ENCODE peak calls at places on chromosomes 6 and 20, in four cellular contexts. One of them, this sample, is unnamed.

GRCh38 chr20:50980071-50980681 is 21.6 kb downstream of the MOCS3 start:
- DNase-seq in left colon: no peak
- DNase-seq in Right ventricle myocardium superior: no peak
- DNase-seq in progenitor cell of endocrine pancreas: no peak
- DNase-seq in this sample: peak; percentile 91

GRCh38 chr6:108736832-108737231 is 111.4 kb upstream of the ARMC2 start:
- DNase-seq in left colon: no peak
- DNase-seq in Right ventricle myocardium superior: no peak
- DNase-seq in progenitor cell of endocrine pancreas: no peak
- DNase-seq in this sample: peak; percentile 59

GRCh38 chr6:71929047-71929446 is 42.7 kb downstream of the RIMS1 start:
- DNase-seq in left colon: no peak
- DNase-seq in Right ventricle myocardium superior: no peak
- DNase-seq in progenitor cell of endocrine pancreas: no peak
- DNase-seq in this sample: no peak

GRCh38 chr6:153131037-153131981 is at the start of gene RGS17:
- DNase-seq in left colon: peak; percentile 23
- DNase-seq in Right ventricle myocardium superior: peak; percentile 67
- DNase-seq in progenitor cell of endocrine pancreas: peak; percentile 64
- DNase-seq in this sample: peak; percentile 60

GRCh38 chr6:47733879-47734558 is 35.6 kb downstream of the ADGRF4 start:
- DNase-seq in left colon: no peak
- DNase-seq in Right ventricle myocardium superior: no peak
- DNase-seq in progenitor cell of endocrine pancreas: no peak
- DNase-seq in this sample: peak; percentile 46

GRCh38 chr6:161748535-161749386 is 474.9 kb upstream of the AGPAT4 start:
- DNase-seq in left colon: peak; percentile 37
- DNase-seq in Right ventricle myocardium superior: peak; percentile 55
- DNase-seq in progenitor cell of endocrine pancreas: peak; percentile 62
- DNase-seq in this sample: no peak

GRCh38 chr6:72552938-72553337 is 68.9 kb upstream of the KCNQ5 start:
- DNase-seq in left colon: no peak
- DNase-seq in Right ventricle myocardium superior: no peak
- DNase-seq in progenitor cell of endocrine pancreas: no peak
- DNase-seq in this sample: no peak

GRCh38 chr6:53544050-53544499 is 826 bp downstream of the GCLC start:
- DNase-seq in left colon: no peak
- DNase-seq in Right ventricle myocardium superior: no peak
- DNase-seq in progenitor cell of endocrine pancreas: no peak
- DNase-seq in this sample: peak; percentile 56

GRCh38 chr6:11921017-11921438 is 91.1 kb upstream of the HIVEP1 start:
- DNase-seq in left colon: peak; percentile 44
- DNase-seq in Right ventricle myocardium superior: peak; percentile 67
- DNase-seq in progenitor cell of endocrine pancreas: no peak
- DNase-seq in this sample: peak; percentile 81

GRCh38 chr20:33014336-33015113 is 7.0 kb downstream of the BPIFB2 start:
- DNase-seq in left colon: no peak
- DNase-seq in Right ventricle myocardium superior: no peak
- DNase-seq in progenitor cell of endocrine pancreas: no peak
- DNase-seq in this sample: no peak

GRCh38 chr6:118939683-118940082 is 4.7 kb upstream of the MCM9 start:
- DNase-seq in left colon: no peak
- DNase-seq in Right ventricle myocardium superior: peak; percentile 45
- DNase-seq in progenitor cell of endocrine pancreas: no peak
- DNase-seq in this sample: no peak

GRCh38 chr6:47781732-47782131 is at the start of gene OPN5:
- DNase-seq in left colon: no peak
- DNase-seq in Right ventricle myocardium superior: no peak
- DNase-seq in progenitor cell of endocrine pancreas: no peak
- DNase-seq in this sample: no peak

GRCh38 chr6:35365599-35366596 is 23.5 kb downstream of the PPARD start:
- DNase-seq in left colon: no peak
- DNase-seq in Right ventricle myocardium superior: no peak
- DNase-seq in progenitor cell of endocrine pancreas: no peak
- DNase-seq in this sample: peak; percentile 10

GRCh38 chr6:43172127-43173007 is 1.3 kb downstream of the SRF start:
- DNase-seq in left colon: peak; percentile 68
- DNase-seq in Right ventricle myocardium superior: no peak
- DNase-seq in progenitor cell of endocrine pancreas: peak; percentile 42
- DNase-seq in this sample: no peak

GRCh38 chr6:32665621-32666140 is 776 bp downstream of the HLA-DQB1 start:
- DNase-seq in left colon: no peak
- DNase-seq in Right ventricle myocardium superior: no peak
- DNase-seq in progenitor cell of endocrine pancreas: no peak
- DNase-seq in this sample: no peak

GRCh38 chr6:119830069-119830468 is 480.5 kb upstream of the MAN1A1 start:
- DNase-seq in left colon: no peak
- DNase-seq in Right ventricle myocardium superior: no peak
- DNase-seq in progenitor cell of endocrine pancreas: no peak
- DNase-seq in this sample: no peak

GRCh38 chr6:53044071-53044470 is 21.1 kb upstream of the FBXO9 start:
- DNase-seq in left colon: no peak
- DNase-seq in Right ventricle myocardium superior: no peak
- DNase-seq in progenitor cell of endocrine pancreas: no peak
- DNase-seq in this sample: no peak

GRCh38 chr20:39019805-39020325 is 57.7 kb downstream of the DHX35 start:
- DNase-seq in left colon: no peak
- DNase-seq in Right ventricle myocardium superior: no peak
- DNase-seq in progenitor cell of endocrine pancreas: no peak
- DNase-seq in this sample: no peak

GRCh38 chr6:142384455-142385332 is 82.9 kb downstream of the ADGRG6 start:
- DNase-seq in left colon: no peak
- DNase-seq in Right ventricle myocardium superior: no peak
- DNase-seq in progenitor cell of endocrine pancreas: no peak
- DNase-seq in this sample: no peak

GRCh38 chr20:44011251-44011940 is 96.7 kb downstream of the TOX2 start:
- DNase-seq in left colon: no peak
- DNase-seq in Right ventricle myocardium superior: no peak
- DNase-seq in progenitor cell of endocrine pancreas: no peak
- DNase-seq in this sample: no peak

GRCh38 chr6:144722925-144723324 is 437.8 kb downstream of the UTRN start:
- DNase-seq in left colon: no peak
- DNase-seq in Right ventricle myocardium superior: no peak
- DNase-seq in progenitor cell of endocrine pancreas: no peak
- DNase-seq in this sample: no peak

GRCh38 chr20:48910360-48910781 is 11.1 kb upstream of the ARFGEF2 start:
- DNase-seq in left colon: no peak
- DNase-seq in Right ventricle myocardium superior: no peak
- DNase-seq in progenitor cell of endocrine pancreas: no peak
- DNase-seq in this sample: no peak

GRCh38 chr20:40438161-40438835 is 250.7 kb downstream of the MAFB start:
- DNase-seq in left colon: no peak
- DNase-seq in Right ventricle myocardium superior: no peak
- DNase-seq in progenitor cell of endocrine pancreas: no peak
- DNase-seq in this sample: no peak

GRCh38 chr20:46172961-46173536 is 54.9 kb downstream of the CD40 start:
- DNase-seq in left colon: no peak
- DNase-seq in Right ventricle myocardium superior: no peak
- DNase-seq in progenitor cell of endocrine pancreas: no peak
- DNase-seq in this sample: no peak

GRCh38 chr20:45012682-45013302 is 46.5 kb downstream of the STK4 start:
- DNase-seq in left colon: no peak
- DNase-seq in Right ventricle myocardium superior: no peak
- DNase-seq in progenitor cell of endocrine pancreas: no peak
- DNase-seq in this sample: peak; percentile 16

GRCh38 chr6:128179890-128180440 is 279.1 kb upstream of the THEMIS start:
- DNase-seq in left colon: no peak
- DNase-seq in Right ventricle myocardium superior: no peak
- DNase-seq in progenitor cell of endocrine pancreas: no peak
- DNase-seq in this sample: no peak

GRCh38 chr20:58693226-58694006 is 816 bp downstream of the NPEPL1 start:
- DNase-seq in left colon: peak; percentile 48
- DNase-seq in Right ventricle myocardium superior: peak; percentile 50
- DNase-seq in progenitor cell of endocrine pancreas: no peak
- DNase-seq in this sample: peak; percentile 44

GRCh38 chr6:150334790-150335783 is 33.7 kb upstream of the IYD start:
- DNase-seq in left colon: peak; percentile 37
- DNase-seq in Right ventricle myocardium superior: no peak
- DNase-seq in progenitor cell of endocrine pancreas: peak; percentile 22
- DNase-seq in this sample: peak; percentile 48

GRCh38 chr6:148463671-148464070 is 121.0 kb downstream of the SASH1 start:
- DNase-seq in left colon: no peak
- DNase-seq in Right ventricle myocardium superior: no peak
- DNase-seq in progenitor cell of endocrine pancreas: no peak
- DNase-seq in this sample: no peak

GRCh38 chr6:138485005-138485545 is 14.2 kb downstream of the NHSL1 start:
- DNase-seq in left colon: no peak
- DNase-seq in Right ventricle myocardium superior: no peak
- DNase-seq in progenitor cell of endocrine pancreas: no peak
- DNase-seq in this sample: no peak

GRCh38 chr6:54618597-54618996 is 228.0 kb upstream of the FAM83B start:
- DNase-seq in left colon: no peak
- DNase-seq in Right ventricle myocardium superior: no peak
- DNase-seq in progenitor cell of endocrine pancreas: no peak
- DNase-seq in this sample: peak; percentile 36